ENCODE peak calls at places on chromosomes 13 and 19, in five cellular contexts. T is H1, R is GM12892, I is K562, P is GM12878. E is an unnamed sample.

GRCh38 chr19:3375221-3376088 is 9.1 kb downstream of the NFIC start:
- DNase-seq in I (peak), R (no peak), P (no peak), T (no peak), E (no peak)

GRCh38 chr13:43408274-43408673 is 378.5 kb downstream of the ENOX1 start:
- DNase-seq in T (no peak), P (no peak), I (no peak), R (no peak), E (no peak)

GRCh38 chr13:48739346-48740037 is 85.8 kb downstream of the CYSLTR2 start:
- DNase-seq in R (no peak), I (no peak), T (no peak), P (no peak), E (no peak)

GRCh38 chr13:47539317-47539716 is 461.8 kb downstream of the SUCLA2 start:
- DNase-seq in T (no peak), I (no peak), P (no peak), R (no peak), E (no peak)

GRCh38 chr19:33040994-33041827 is 23.5 kb downstream of the RHPN2 start:
- DNase-seq in I (no peak), R (no peak), T (no peak), P (peak), E (no peak)

GRCh38 chr19:39996218-39996810 is 546 bp upstream of the ZNF546 start:
- DNase-seq in I (peak), T (no peak), P (peak), R (no peak), E (no peak)

GRCh38 chr13:60134376-60134775 is 29.4 kb downstream of the DIAPH3 start:
- DNase-seq in P (no peak), I (no peak), T (no peak), R (no peak), E (no peak)

GRCh38 chr19:996051-996838 is 4.0 kb upstream of the GRIN3B start:
- DNase-seq in R (no peak), T (no peak), I (peak), P (no peak), E (peak)

GRCh38 chr13:64912141-64912540 is 2318.0 kb downstream of the PCDH9 start:
- DNase-seq in I (no peak), T (no peak), R (no peak), P (no peak), E (no peak)

GRCh38 chr19:18194554-18195238 is 1.7 kb downstream of the MPV17L2 start:
- DNase-seq in P (no peak), I (peak), R (peak), T (no peak), E (peak)

GRCh38 chr19:46924874-46925547 is 64.2 kb downstream of the ARHGAP35 start:
- DNase-seq in I (peak), T (no peak), R (peak), P (no peak), E (peak)

GRCh38 chr13:113297370-113297871 is 382 bp downstream of the LAMP1 start:
- DNase-seq in R (peak), P (no peak), I (peak), T (no peak), E (no peak)

GRCh38 chr19:47729799-47730520 is 15.4 kb upstream of the NOP53 start:
- DNase-seq in P (no peak), I (peak), R (no peak), T (no peak), E (no peak)

GRCh38 chr19:13430790-13431582 is 75.3 kb downstream of the CACNA1A start:
- DNase-seq in I (peak), P (no peak), R (peak), T (no peak), E (peak)

GRCh38 chr19:4431808-4432674 is 25.6 kb downstream of the UBXN6 start:
- DNase-seq in I (no peak), T (no peak), R (no peak), P (peak), E (no peak)

GRCh38 chr13:72805663-72806341 is 23.9 kb downstream of the PIBF1 start:
- DNase-seq in P (no peak), T (no peak), I (no peak), R (no peak), E (no peak)

GRCh38 chr19:12867120-12868099 is 13.8 kb downstream of the DNASE2 start:
- DNase-seq in T (peak), R (peak), P (peak), I (peak), E (peak)

GRCh38 chr19:2307518-2308012 is 389 bp downstream of the LINGO3 start:
- DNase-seq in T (no peak), P (no peak), I (no peak), R (no peak), E (no peak)

GRCh38 chr13:98239156-98240076 is 62.3 kb upstream of the RNF113B start:
- DNase-seq in T (peak), P (no peak), I (no peak), R (no peak), E (no peak)

GRCh38 chr19:17841810-17842662 is 5.7 kb downstream of the JAK3 start:
- DNase-seq in T (peak), P (no peak), R (no peak), I (peak), E (peak)

GRCh38 chr19:51799311-51799997 is 4.5 kb downstream of the FPR3 start:
- DNase-seq in P (no peak), T (no peak), R (no peak), I (peak), E (no peak)

GRCh38 chr13:48709213-48709612 is 55.5 kb downstream of the CYSLTR2 start:
- DNase-seq in P (no peak), T (no peak), R (no peak), I (no peak), E (no peak)

GRCh38 chr13:39913928-39914327 is 258.5 kb downstream of the COG6 start:
- DNase-seq in P (no peak), I (no peak), R (no peak), T (no peak), E (no peak)
- TF ChIP-seq TAF1 in P (no peak), I (no peak), R (no peak), T (no peak), E (no peak)

GRCh38 chr19:55656552-55656951 is 1.7 kb downstream of the U2AF2 start:
- DNase-seq in I (no peak), P (no peak), R (no peak), T (no peak), E (no peak)

GRCh38 chr19:55653651-55654322 is 1.0 kb upstream of the U2AF2 start:
- DNase-seq in I (peak), P (peak), R (peak), T (peak), E (peak)

GRCh38 chr19:55654323-55654832 is 457 bp upstream of the U2AF2 start:
- DNase-seq in I (peak), R (peak), P (peak), T (peak), E (peak)

GRCh38 chr19:55655648-55656040 is 809 bp downstream of the U2AF2 start:
- DNase-seq in T (no peak), R (no peak), I (no peak), P (no peak), E (no peak)

DNA sequence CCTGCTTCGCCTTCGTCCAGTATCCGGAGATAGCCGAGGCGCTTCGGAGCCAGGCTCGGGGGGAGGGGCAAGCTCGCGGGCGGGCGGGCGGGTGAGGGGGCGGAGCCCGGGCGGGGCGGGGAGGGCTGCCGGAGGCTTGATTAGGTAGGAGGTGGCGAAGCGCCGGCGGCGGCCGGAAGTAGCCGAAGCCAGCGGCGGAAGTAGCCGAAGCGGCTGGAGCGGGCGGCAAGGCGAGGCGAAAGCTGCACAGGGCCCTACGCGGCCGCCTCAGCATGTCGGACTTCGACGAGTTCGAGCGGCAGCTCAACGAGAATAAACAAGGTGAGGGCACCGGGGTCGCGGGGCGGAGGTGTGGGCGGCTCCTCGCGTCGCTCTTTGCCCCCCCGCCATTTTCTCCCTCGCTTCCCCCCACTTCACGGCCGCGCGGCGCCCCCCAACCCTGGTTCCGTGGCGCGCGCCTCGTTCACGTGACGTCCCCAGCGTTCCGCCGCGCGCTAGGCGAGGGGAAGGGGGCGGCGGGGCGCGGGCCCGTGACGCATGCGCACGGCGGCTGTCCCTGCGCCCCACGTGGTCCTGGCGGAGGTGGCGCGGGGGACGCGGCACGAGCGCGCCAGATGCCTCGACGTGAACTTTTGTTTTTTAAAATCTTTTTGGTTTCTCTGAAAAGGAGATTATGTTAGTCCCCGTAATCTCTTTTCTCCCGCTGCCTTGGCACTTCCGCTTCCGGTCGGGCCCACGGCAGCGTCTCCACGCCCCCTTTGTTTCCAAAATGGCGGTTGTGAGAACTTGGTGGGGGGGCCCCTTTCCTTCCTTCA is at the start of gene U2AF2:
- DNase-seq in R (peak), P (no peak), I (peak), T (no peak), E (peak)
- TF ChIP-seq POLR2A in R (peak), P (peak), I (peak), T (peak), E (peak)

GRCh38 chr19:7977723-7978040 is 27.8 kb downstream of the ELAVL1 start:
- DNase-seq in I (no peak), R (no peak), P (no peak), T (no peak), E (no peak)
- TF ChIP-seq POLR2AphosphoS5 in I (no peak), R (no peak), P (no peak), T (no peak), E (no peak)

DNA sequence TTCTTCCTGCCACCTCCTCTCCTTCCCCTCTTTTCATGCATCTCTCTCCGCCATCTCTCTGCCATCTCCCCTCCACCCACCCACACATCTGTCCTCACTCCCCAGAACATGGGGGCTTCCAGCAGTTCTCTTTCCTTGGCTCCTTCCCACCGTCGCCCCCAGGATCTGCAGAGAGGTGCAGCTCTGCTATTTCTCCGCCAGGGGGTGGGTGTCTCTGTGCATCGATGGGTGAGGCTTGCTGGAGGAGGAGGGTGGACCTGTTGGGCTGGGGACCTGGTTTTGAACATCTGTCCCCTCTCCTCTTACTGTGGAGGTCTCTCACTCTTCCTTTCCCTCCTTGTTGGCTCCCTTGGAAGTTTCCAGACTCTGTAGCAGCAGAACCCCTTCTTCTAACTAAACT is 51.7 kb downstream of the MYH14 start:
- DNase-seq in T (no peak), R (no peak), P (no peak), I (peak), E (no peak)
- TF ChIP-seq TAF1 in T (no peak), R (no peak), P (no peak), I (no peak), E (no peak)

GRCh38 chr13:40350283-40350992 is 316.0 kb downstream of the FOXO1 start:
- DNase-seq in R (no peak), T (no peak), I (no peak), P (no peak), E (no peak)
- TF ChIP-seq POLR2A in R (no peak), T (no peak), I (no peak), P (no peak), E (no peak)

E was measured in GM12891.